ENCODE peak calls at places on chromosomes 16 and 17, in seven cellular contexts. H, N, Q, X, J, F and W are unnamed samples.

GRCh38 chr17:77786740-77787505 is 171.6 kb upstream of the TNRC6C start:
- DNase-seq in H (peak), N (no peak), Q (no peak), X (no peak), J (no peak), F (no peak), W (peak)

GRCh38 chr16:24853169-24853824 is 7.5 kb downstream of the SLC5A11 start:
- DNase-seq in H (no peak), N (no peak), Q (no peak), X (peak), J (peak), F (no peak), W (no peak)

GRCh38 chr16:87471278-87472141 is 21.3 kb downstream of the ZCCHC14 start:
- DNase-seq in H (no peak), N (no peak), Q (no peak), X (no peak), J (no peak), F (no peak), W (no peak)

GRCh38 chr17:48236681-48237134 is 129.1 kb downstream of the SNX11 start:
- DNase-seq in H (no peak), N (no peak), Q (no peak), X (peak), J (no peak), F (no peak), W (no peak)

GRCh38 chr17:59004338-59005111 is 102.2 kb downstream of the TRIM37 start:
- DNase-seq in H (peak), N (peak), Q (peak), X (peak), J (peak), F (peak), W (peak)

GRCh38 chr17:6749519-6749918 is 6.3 kb upstream of the XAF1 start:
- DNase-seq in H (no peak), N (no peak), Q (no peak), X (no peak), J (no peak), F (no peak), W (no peak)

GRCh38 chr16:65600629-65601028 is 478.8 kb upstream of the CDH11 start:
- DNase-seq in H (no peak), N (no peak), Q (no peak), X (no peak), J (no peak), F (no peak), W (no peak)

GRCh38 chr17:73976676-73977521 is 226.6 kb upstream of the RPL38 start:
- DNase-seq in H (peak), N (no peak), Q (no peak), X (no peak), J (no peak), F (no peak), W (no peak)